ENCODE peak calls at places on chromosomes 13 and 19, in seven cellular contexts. G, Y, M, I, V, W and T are unnamed samples.

GRCh38 chr13:96781141-96781540 is 213.1 kb downstream of the OXGR1 start:
- DNase-seq in G (peak), Y (no peak), M (no peak), I (no peak), V (no peak), W (peak), T (no peak)

GRCh38 chr13:90443268-90443667 is 904.2 kb upstream of the MIR17HG start:
- DNase-seq in G (no peak), Y (no peak), M (no peak), I (no peak), V (no peak), W (no peak), T (no peak)

GRCh38 chr19:51830263-51830662 is 35.3 kb downstream of the FPR3 start:
- DNase-seq in G (no peak), Y (no peak), M (no peak), I (no peak), V (no peak), W (peak), T (no peak)

GRCh38 chr19:52941941-52942370 is 18.7 kb upstream of the ZNF888 start:
- DNase-seq in G (peak), Y (no peak), M (no peak), I (peak), V (no peak), W (peak), T (no peak)

GRCh38 chr19:44988896-44989563 is 12.2 kb upstream of the RELB start:
- DNase-seq in G (peak), Y (peak), M (peak), I (peak), V (peak), W (peak), T (peak)

GRCh38 chr19:41868120-41868988 is 8.3 kb downstream of the RPS19 start:
- DNase-seq in G (no peak), Y (no peak), M (no peak), I (no peak), V (no peak), W (no peak), T (no peak)

GRCh38 chr19:34018546-34018945 is 153.8 kb upstream of the LSM14A start:
- DNase-seq in G (no peak), Y (no peak), M (no peak), I (no peak), V (no peak), W (no peak), T (no peak)

GRCh38 chr19:29404951-29405727 is 120.7 kb upstream of the VSTM2B start:
- DNase-seq in G (no peak), Y (no peak), M (no peak), I (no peak), V (peak), W (no peak), T (no peak)

GRCh38 chr19:31316201-31316951 is 32.9 kb downstream of the TSHZ3 start:
- DNase-seq in G (no peak), Y (no peak), M (no peak), I (peak), V (no peak), W (no peak), T (no peak)

GRCh38 chr19:42069619-42070293 is at the start of gene GRIK5:
- DNase-seq in G (no peak), Y (no peak), M (no peak), I (no peak), V (no peak), W (no peak), T (no peak)

DNA sequence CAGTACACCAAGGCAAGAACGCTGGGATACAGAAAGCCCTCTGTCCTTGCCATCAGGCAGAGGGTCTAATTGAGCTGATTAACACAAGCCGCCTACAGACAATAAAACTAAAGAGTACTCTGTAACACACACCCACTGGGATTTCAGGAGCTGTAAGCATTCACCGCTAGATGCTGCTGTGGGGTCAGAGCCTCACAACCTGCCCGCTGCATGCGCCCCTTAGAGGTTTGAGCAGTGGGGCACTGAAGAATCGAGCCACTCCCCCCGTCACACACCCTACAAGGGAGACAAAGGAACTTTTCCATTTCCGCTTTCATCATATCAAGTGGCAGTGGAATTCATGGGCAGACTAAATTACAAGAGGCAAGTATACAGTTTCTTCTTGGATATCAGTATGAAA is 1080.6 kb downstream of the PCDH17 start:
- DNase-seq in G (no peak), Y (no peak), M (no peak), I (no peak), V (no peak), W (no peak), T (no peak)
- TF ChIP-seq CTCF in G (no peak), Y (no peak), M (no peak), I (no peak), V (no peak), W (no peak), T (no peak)

GRCh38 chr13:19960673-19961015 is 2.1 kb downstream of the ZMYM2 start:
- DNase-seq in G (no peak), Y (no peak), M (no peak), I (no peak), V (no peak), W (peak), T (no peak)

GRCh38 chr13:19957320-19958118 is 1.0 kb upstream of the ZMYM2 start:
- DNase-seq in G (peak), Y (peak), M (peak), I (peak), V (peak), W (peak), T (peak)

GRCh38 chr13:19959831-19960672 is 1.5 kb downstream of the ZMYM2 start:
- DNase-seq in G (peak), Y (peak), M (peak), I (peak), V (peak), W (peak), T (peak)

GRCh38 chr13:19958119-19959111 is at the start of gene ZMYM2:
- DNase-seq in G (peak), Y (peak), M (peak), I (peak), V (peak), W (peak), T (peak)

GRCh38 chr13:19959141-19959830 is 759 bp downstream of the ZMYM2 start:
- DNase-seq in G (peak), Y (peak), M (peak), I (peak), V (peak), W (peak), T (peak)
- TF ChIP-seq CTCF in G (no peak), Y (no peak), M (no peak), I (peak), V (no peak), W (peak), T (peak)

DNA sequence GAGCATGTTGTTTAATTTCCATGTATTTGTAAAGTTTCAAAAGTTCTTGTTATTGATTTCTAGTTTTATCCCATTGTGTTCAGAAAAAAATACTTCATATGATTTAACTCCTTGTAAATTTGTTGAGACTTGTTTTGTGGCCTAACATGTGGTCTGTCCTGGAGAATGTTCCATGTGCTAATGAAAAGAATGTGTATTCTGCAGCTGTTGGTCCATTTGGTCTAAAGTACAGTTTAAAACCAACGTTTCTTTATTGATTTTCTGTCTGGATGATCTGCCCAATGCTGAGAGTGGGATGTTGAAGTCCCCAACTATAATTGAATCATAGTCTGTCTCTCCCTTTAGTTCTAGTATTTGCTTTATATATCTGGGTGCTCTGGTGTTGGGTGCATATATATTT is 34.9 kb upstream of the TPP2 start:
- DNase-seq in G (no peak), Y (no peak), M (no peak), I (no peak), V (no peak), W (peak), T (no peak)
- TF ChIP-seq CTCF in G (no peak), Y (no peak), M (no peak), I (no peak), V (no peak), W (no peak), T (no peak)

GRCh38 chr19:37226248-37226647 is 8.2 kb downstream of the ZNF383 start:
- DNase-seq in G (no peak), Y (no peak), M (no peak), I (no peak), V (no peak), W (no peak), T (no peak)

DNA sequence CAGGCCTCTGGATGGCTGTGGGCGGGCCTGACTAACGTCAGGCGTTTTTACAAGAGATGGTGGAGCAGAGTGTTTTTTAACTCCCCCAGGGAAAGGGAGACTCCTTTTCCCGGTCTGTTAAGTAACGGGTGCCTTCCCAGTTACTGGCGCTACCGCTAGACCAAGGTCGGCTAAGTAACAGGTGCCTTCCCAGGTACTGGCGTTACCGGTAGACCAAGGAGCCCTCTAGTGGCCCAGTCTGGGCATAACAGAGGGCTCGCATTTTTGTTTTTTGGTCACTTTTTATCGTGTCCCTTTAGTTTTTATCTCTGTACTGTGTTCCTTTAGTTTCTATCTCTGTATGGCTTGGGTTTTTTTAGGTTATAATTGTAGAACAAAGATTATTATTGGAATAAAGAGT is 10.0 kb downstream of the ZNF383 start:
- DNase-seq in G (no peak), Y (no peak), M (no peak), I (no peak), V (peak), W (no peak), T (no peak)
- TF ChIP-seq CTCF in G (peak), Y (peak), M (peak), I (peak), V (peak), W (peak), T (peak)

DNA sequence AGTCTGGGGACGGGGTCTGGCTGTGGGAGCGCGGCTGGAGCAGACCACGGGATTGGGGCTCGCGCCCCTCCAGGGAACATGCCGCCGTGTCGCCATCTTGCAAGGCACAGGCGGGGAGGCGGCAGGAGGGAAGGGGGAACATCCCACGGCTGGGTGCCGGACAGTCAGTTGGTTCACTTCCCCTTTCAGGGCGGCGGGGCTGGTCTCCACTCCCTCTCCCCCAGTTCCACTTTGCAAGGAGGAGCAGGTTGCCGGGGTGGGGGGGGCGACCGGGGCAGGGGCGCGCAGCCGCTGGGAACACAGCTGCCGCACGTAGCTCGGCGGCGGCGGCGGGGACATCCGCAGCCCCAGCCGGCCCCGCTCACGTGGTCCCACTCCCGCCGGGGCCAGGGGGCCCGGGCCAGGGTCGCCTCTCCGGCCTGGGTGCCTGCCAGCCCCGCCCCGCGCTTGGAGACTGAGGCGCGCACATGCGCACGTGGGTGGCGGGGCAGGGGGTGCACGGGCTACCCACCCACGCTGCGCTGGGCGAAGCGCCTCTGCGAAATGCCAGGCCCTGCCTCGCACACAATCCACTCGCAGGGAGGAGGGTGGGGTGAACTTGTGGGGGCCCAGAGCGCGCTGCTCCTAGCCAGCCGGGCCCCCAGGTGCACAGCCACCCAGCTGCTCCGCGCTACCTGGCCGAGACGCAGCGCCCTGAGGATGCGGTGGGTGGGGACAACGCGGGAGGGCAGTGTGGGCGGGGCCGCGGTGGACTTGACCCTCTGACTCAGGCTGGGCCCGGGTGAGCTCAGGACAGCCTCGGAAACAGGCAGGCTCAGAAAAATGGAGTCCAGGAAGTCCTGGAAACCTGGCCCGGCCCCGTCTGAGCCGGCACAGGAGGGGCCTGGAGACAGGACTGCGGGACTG is 6.4 kb downstream of the KLF16 start:
- DNase-seq in G (peak), Y (no peak), M (no peak), I (peak), V (peak), W (peak), T (peak)
- TF ChIP-seq CTCF in G (no peak), Y (no peak), M (no peak), I (no peak), V (no peak), W (no peak), T (no peak)

DNA sequence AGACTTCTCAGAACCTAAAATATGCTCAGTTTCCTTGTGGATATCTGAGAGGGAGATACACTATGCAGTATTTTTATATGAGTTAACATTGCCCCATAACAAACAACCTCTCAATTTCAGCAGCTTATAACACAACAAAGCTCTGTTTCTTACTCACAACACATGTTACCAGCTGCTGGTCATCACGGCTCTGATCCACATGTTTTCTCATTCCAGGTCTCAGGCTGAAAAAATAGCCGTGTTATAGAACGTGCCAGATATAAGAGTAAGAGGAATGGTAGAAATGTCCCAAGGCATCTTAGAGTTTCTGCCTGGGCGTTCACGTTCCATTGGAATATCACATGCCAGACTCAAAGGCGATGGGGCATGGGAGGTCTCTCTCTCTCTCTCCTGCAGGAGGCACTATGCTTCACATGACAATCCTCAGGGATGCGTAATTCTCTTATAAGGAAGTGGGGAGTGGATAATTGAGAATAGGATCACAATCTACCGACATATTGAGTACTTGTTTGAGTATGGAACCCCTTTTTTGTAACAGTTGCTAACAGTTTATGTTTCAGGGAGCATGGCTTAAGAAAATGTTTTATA is 246.6 kb downstream of the NHLRC3 start:
- DNase-seq in G (peak), Y (no peak), M (no peak), I (peak), V (no peak), W (no peak), T (no peak)
- TF ChIP-seq CTCF in G (peak), Y (no peak), M (no peak), I (peak), V (no peak), W (no peak), T (no peak)

DNA sequence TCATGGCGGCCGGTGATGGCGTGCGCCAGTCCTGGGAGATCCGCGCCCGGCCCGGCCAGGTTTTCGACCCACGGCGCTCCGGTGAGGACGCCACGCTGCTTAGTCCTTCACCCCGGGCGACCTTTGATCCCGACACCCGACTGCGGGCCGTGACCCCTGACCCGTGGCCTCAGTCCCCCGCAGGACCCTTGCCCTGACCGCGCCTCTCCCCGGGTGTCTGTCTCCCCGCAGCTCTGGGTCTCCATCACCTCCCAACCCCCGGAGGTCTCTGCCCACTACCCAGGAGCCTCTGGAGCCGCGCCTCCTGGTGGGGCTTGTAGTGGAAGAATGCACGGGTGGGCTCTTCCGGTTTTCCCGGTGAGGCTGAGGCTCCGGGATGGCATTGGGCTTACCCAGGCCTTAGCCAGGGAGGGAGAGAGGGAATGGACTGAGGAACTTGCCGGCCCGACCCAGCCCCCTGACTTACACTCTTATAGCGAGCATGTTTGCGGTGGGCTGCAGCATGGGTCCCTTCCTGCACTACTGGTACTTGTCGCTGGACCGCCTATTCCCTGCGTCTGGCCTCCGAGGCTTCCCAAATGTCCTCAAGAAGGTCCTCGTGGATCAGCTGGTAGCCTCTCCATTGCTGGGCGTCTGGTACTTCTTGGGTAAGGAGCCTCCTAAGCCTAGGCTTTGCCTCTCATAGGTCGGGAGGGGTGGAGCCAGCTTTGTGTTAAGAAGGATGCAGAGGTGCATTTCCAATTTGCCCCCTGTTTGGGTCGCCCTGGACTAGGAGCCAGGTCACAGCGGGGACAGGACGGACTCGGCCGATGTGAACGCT is 580 bp downstream of the MPV17L2 start:
- DNase-seq in G (no peak), Y (no peak), M (no peak), I (no peak), V (no peak), W (no peak), T (peak)
- TF ChIP-seq CTCF in G (no peak), Y (peak), M (no peak), I (no peak), V (no peak), W (no peak), T (no peak)

GRCh38 chr13:63636231-63636993 is 2220.8 kb upstream of the PCDH20 start:
- DNase-seq in G (no peak), Y (no peak), M (no peak), I (peak), V (no peak), W (no peak), T (peak)
- TF ChIP-seq CTCF in G (no peak), Y (peak), M (no peak), I (no peak), V (peak), W (peak), T (peak)

DNA sequence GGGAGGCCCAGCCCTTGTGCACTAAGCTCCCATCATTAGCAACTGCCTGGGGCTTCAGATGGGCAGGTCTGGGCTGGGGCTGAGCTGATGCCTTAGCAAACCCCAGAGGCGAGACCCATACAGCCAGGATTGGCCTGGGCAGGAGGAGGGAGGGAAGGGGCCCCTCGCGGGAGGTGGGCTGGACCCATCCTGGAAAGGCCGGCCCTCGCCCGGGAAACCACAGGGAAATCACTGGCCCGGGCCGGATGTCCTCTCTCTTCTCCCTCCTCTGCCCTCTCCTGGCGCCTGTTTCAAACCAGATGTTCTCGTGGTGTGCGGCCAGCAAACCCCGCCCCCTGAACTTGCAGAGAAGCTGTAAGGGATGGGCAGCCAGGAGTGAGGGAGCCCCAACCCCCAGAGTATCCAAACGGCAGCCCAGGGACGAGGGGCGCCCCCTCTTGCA is 43.1 kb downstream of the TMEM255B start:
- DNase-seq in G (peak), Y (no peak), M (no peak), I (peak), V (no peak), W (peak), T (no peak)
- TF ChIP-seq CTCF in G (no peak), Y (peak), M (no peak), I (no peak), V (no peak), W (peak), T (no peak)

DNA sequence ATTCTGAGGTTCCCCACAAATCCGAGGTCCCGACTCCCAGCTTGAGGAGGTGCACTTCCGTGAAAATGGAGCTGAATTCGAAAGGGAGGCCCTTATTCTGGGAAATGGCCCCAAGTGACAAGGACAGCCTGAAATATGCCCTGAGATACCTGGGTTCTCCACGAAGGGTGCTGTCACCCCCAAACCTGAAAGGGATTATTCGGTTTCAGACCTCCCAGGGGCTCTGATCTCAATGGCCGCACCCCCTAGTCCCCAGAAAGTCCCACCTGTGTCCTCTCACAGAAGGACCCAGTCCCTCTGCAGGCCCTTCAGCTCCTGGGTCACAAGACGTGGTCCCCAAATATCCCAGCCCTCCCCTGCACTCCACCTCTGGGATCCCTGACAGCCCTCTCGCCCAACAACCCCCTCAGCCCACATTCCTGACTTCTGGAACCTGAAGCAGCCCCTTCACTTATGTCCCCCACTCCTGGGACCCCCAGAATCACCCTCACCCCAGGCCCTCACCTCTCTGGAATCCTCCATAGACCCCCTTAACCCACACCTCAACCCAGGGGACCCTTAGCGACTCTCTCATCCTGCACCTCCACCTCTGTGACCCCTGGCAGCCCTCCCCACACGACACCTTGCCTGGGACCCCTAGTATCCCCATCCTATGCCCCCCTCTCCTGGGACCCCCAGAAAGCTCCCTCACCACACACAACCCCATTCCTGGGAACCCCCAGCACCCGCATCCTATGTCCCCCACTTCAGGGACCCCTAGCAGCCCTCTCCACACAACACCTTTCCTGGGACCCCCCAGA is 597 bp downstream of the SYNGR4 start:
- DNase-seq in G (no peak), Y (no peak), M (no peak), I (no peak), V (no peak), W (no peak), T (no peak)
- TF ChIP-seq CTCF in G (no peak), Y (no peak), M (no peak), I (no peak), V (no peak), W (no peak), T (no peak)